ENCODE peak calls at places on chromosomes 7 and 10, in nine cellular contexts. I, A, J, K, S, W, T, Q and O are unnamed samples.

GRCh38 chr7:30556854-30557644 is 37.6 kb upstream of the GARS1 start:
- DNase-seq in I (peak), J (no peak), Q (no peak), A (no peak), T (no peak), K (no peak), S (no peak), W (peak), O (no peak)

GRCh38 chr7:103866919-103867318 is 122.5 kb downstream of the RELN start:
- DNase-seq in S (no peak), I (no peak), T (no peak), Q (no peak), K (no peak), W (no peak), A (no peak), J (no peak), O (no peak)

GRCh38 chr7:139876622-139877283 is 47.7 kb downstream of the TBXAS1 start:
- DNase-seq in S (no peak), W (no peak), A (no peak), T (no peak), I (peak), Q (no peak), J (no peak), K (no peak), O (no peak)

GRCh38 chr7:88566174-88566729 is 193.2 kb upstream of the ZNF804B start:
- DNase-seq in I (no peak), T (no peak), S (no peak), J (no peak), Q (no peak), K (no peak), A (no peak), W (no peak), O (no peak)

GRCh38 chr10:84352251-84352842 is 24.0 kb downstream of the CCSER2 start:
- DNase-seq in I (peak), J (peak), A (peak), S (peak), T (peak), W (no peak), Q (peak), K (peak), O (no peak)

GRCh38 chr7:95104739-95105138 is 197.3 kb downstream of the PPP1R9A start:
- DNase-seq in W (no peak), Q (peak), J (no peak), A (no peak), I (no peak), S (no peak), K (no peak), T (peak), O (peak)

GRCh38 chr10:8060010-8060703 is 5.7 kb downstream of the GATA3 start:
- DNase-seq in J (no peak), I (peak), S (peak), T (no peak), A (no peak), Q (no peak), K (no peak), W (no peak), O (no peak)

GRCh38 chr7:108001759-108002725 is 919 bp downstream of the LAMB1 start:
- DNase-seq in W (no peak), J (peak), I (peak), K (no peak), Q (no peak), A (no peak), T (no peak), S (no peak), O (peak)

GRCh38 chr7:106599343-106599698 is 61.6 kb downstream of the CCDC71L start:
- DNase-seq in Q (no peak), J (peak), W (no peak), K (no peak), T (no peak), I (no peak), A (no peak), S (no peak), O (no peak)

GRCh38 chr10:86192686-86193085 is 173.9 kb downstream of the GRID1 start:
- DNase-seq in T (no peak), Q (no peak), W (peak), A (no peak), I (no peak), K (no peak), S (no peak), J (no peak), O (no peak)

GRCh38 chr7:29038463-29038862 is 80.3 kb upstream of the TRIL start:
- DNase-seq in Q (no peak), S (no peak), I (no peak), T (no peak), J (no peak), A (no peak), K (no peak), W (no peak), O (no peak)

GRCh38 chr7:133789951-133790350 is 337.2 kb upstream of the LRGUK start:
- DNase-seq in Q (no peak), J (no peak), S (no peak), I (peak), T (no peak), K (no peak), W (no peak), A (no peak), O (no peak)

GRCh38 chr10:34808336-34808735 is 6.8 kb downstream of the PARD3 start:
- DNase-seq in W (no peak), T (no peak), J (no peak), S (no peak), A (no peak), K (no peak), Q (no peak), I (no peak), O (no peak)

GRCh38 chr10:26994743-26995142 is 105.6 kb downstream of the ANKRD26 start:
- DNase-seq in Q (no peak), W (no peak), T (no peak), I (no peak), K (no peak), J (no peak), S (no peak), A (no peak), O (no peak)

GRCh38 chr7:98878365-98879197 is at the start of gene TRRAP:
- DNase-seq in J (peak), S (peak), K (peak), Q (peak), T (no peak), I (peak), A (peak), W (peak), O (peak)

GRCh38 chr10:99375444-99375843 is 46.3 kb downstream of the CNNM1 start:
- DNase-seq in Q (no peak), K (no peak), I (no peak), W (no peak), J (no peak), S (no peak), A (no peak), T (no peak), O (no peak)

GRCh38 chr10:78176320-78177012 is 142.8 kb downstream of the RPS24 start:
- DNase-seq in J (no peak), I (no peak), A (no peak), T (no peak), W (no peak), S (no peak), K (no peak), Q (no peak), O (no peak)

GRCh38 chr10:11447571-11447970 is 163.9 kb downstream of the USP6NL start:
- DNase-seq in Q (no peak), W (no peak), I (no peak), K (no peak), A (no peak), J (no peak), S (no peak), T (no peak), O (no peak)

GRCh38 chr7:34430456-34430855 is 227.6 kb upstream of the NPSR1 start:
- DNase-seq in S (no peak), Q (no peak), K (peak), W (no peak), J (no peak), T (peak), I (peak), A (no peak), O (no peak)

GRCh38 chr10:106355450-106355849 is 809.1 kb downstream of the SORCS1 start:
- DNase-seq in K (no peak), Q (no peak), I (no peak), W (no peak), S (no peak), T (no peak), J (no peak), A (no peak), O (no peak)

GRCh38 chr7:32890010-32890552 is 1.5 kb downstream of the KBTBD2 start:
- DNase-seq in Q (no peak), T (no peak), S (no peak), W (no peak), I (peak), K (no peak), A (no peak), J (no peak), O (no peak)

GRCh38 chr7:44077681-44078091 is 4.6 kb downstream of the POLM start:
- DNase-seq in I (no peak), K (no peak), T (no peak), J (no peak), W (no peak), S (no peak), Q (no peak), A (peak), O (no peak)

DNA sequence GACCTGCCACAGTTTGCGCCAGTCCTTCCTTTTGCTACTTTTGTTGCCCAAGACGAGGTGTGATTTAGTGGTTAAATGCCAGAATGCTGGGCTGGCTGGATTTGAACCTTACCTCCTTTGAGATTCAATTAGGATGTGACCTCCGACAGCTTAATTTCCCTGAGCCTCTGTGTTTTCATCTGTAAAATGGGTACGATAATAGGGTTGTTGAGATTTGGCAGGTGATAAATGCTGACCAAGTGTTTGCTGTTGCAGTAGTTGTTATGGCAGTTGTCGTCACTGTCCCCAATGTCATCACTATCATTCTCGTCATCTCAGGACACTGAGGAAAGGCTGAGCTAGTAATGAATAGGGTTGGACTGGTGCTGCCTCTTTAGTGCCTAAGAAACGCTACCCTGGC is 61.1 kb downstream of the GRK5 start:
- DNase-seq in T (no peak), Q (no peak), I (no peak), S (no peak), W (no peak), J (no peak), A (no peak), K (no peak), O (no peak)
- H3K27ac ChIP-seq in T (no peak), Q (no peak), I (no peak), S (peak), W (no peak), J (peak), A (peak), K (no peak), O (no peak)

GRCh38 chr10:9877978-9878377 is 1139.7 kb upstream of the CELF2 start:
- DNase-seq in J (no peak), A (no peak), W (no peak), I (no peak), K (no peak), T (no peak), S (no peak), Q (no peak), O (no peak)
- TF ChIP-seq POLR2A in J (no peak), A (no peak), W (no peak), I (no peak), K (no peak), T (no peak), S (no peak), Q (no peak), O (no peak)

DNA sequence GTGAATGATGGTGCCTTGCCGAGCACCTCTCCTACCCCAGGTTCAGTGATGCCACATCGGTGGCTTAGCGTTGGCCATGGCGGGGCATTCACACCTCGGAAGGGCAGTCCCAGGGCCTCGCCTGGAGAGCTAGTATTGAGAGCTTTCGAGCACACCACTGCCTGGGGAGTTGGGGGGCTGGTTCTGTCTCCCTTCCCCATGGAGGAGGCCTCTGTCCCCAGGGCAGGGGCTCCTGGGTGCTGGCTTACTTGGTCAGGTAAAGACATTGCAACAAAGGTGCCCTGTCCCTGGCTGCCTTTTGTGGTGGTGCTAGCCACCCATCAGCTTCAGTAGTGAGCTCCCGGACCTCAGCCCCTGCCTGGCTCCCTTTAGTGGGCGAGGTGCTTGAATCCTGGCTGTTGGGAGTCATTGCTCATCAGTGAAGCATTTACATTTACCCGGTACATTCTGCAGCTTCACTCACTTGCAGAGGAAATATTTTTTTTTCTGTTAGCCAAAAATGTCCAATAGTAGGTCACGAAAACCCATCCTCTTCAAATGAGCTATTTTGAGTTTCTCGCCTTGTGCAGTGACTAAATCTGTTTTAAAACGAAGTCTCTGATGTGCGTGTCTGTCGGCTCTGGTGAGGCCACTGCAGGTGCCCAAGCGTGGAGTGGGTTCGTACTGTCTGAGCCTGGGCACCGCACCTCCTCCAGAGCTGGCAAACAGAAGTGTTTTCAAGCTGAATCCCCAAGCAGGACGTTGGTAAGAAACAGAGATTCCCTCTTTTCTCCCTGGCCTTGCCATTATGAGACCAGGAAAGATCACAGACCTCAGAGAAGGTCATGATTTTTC is 95.5 kb downstream of the INPP5A start:
- DNase-seq in Q (no peak), W (peak), I (peak), K (no peak), A (no peak), T (no peak), S (no peak), J (no peak), O (peak)
- H3K27ac ChIP-seq in Q (no peak), W (peak), I (no peak), K (no peak), A (peak), T (no peak), S (peak), J (peak), O (peak)

DNA sequence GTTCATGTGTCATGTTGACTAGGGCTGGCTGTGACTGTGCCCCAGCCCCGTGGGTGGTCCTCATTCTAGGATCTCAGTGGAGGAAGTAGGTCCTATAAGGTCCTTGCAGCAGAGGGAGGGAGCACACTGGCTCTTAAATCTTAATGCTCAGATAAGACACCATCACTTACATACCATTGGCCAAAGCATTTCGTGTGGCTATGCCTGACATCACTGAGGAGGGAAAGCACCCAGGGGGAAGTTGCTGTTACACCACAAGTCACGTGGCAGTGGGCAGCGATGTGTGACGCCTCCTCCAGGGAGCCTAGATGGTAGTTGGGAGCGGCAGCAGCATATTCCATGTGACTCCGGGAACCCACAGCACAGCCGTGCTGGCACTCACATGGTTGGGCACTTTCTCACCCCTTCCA is 224.7 kb upstream of the SH2B2 start:
- DNase-seq in K (no peak), W (no peak), A (no peak), J (no peak), Q (peak), S (peak), I (peak), T (no peak), O (no peak)
- TF ChIP-seq POLR2A in K (no peak), W (no peak), A (no peak), J (no peak), Q (no peak), S (no peak), I (no peak), T (no peak), O (no peak)

GRCh38 chr10:80144302-80145131 is 12.0 kb downstream of the PLAC9 start:
- DNase-seq in A (no peak), Q (no peak), S (peak), J (peak), K (peak), I (no peak), W (no peak), T (peak), O (no peak)
- H3K27ac ChIP-seq in A (no peak), Q (no peak), S (peak), J (peak), K (peak), I (no peak), W (peak), T (no peak), O (peak)

GRCh38 chr7:151632750-151633515 is 113.2 kb upstream of the RHEB start:
- DNase-seq in J (peak), I (peak), Q (peak), K (no peak), A (peak), S (peak), W (peak), T (no peak), O (peak)
- TF ChIP-seq POLR2A in J (peak), I (no peak), Q (no peak), K (no peak), A (no peak), S (peak), W (no peak), T (no peak), O (no peak)

GRCh38 chr7:130196476-130196875 is 8.7 kb downstream of the TMEM209 start:
- DNase-seq in K (no peak), I (no peak), Q (no peak), T (no peak), J (no peak), W (no peak), A (no peak), S (no peak), O (no peak)

GRCh38 chr7:130195396-130195795 is 9.8 kb downstream of the TMEM209 start:
- DNase-seq in I (no peak), K (no peak), S (no peak), J (no peak), T (no peak), Q (no peak), W (no peak), A (no peak), O (no peak)

GRCh38 chr7:130191791-130192190 is 13.4 kb downstream of the TMEM209 start:
- DNase-seq in Q (no peak), S (no peak), A (no peak), K (no peak), T (no peak), I (no peak), J (no peak), W (no peak), O (no peak)

GRCh38 chr7:130201796-130202195 is 3.4 kb downstream of the TMEM209 start:
- DNase-seq in A (no peak), J (peak), W (no peak), I (no peak), K (no peak), S (no peak), Q (peak), T (no peak), O (no peak)

DNA sequence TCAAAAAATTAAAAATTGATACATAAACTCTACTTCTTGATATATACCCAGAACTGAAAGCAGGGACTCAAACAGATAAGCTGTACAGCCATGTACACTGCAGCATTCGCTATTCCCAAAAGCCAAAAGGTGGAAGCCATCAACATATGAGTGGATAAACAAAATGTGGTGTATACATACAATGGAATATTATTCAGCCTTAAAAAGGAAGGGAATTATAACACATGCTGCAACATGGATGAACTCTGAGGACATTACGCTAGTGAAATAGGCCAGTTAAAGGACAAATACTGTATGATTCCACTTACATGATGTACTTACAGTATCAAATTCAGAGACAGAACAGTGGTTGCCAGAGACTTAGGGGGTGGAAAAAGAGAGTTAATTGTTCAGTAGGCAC is 8.1 kb downstream of the TMEM209 start:
- DNase-seq in K (no peak), S (no peak), W (no peak), Q (no peak), J (no peak), A (no peak), I (no peak), T (no peak), O (no peak)
- H3K27ac ChIP-seq in K (no peak), S (no peak), W (no peak), Q (peak), J (no peak), A (no peak), I (no peak), T (no peak), O (no peak)

DNA sequence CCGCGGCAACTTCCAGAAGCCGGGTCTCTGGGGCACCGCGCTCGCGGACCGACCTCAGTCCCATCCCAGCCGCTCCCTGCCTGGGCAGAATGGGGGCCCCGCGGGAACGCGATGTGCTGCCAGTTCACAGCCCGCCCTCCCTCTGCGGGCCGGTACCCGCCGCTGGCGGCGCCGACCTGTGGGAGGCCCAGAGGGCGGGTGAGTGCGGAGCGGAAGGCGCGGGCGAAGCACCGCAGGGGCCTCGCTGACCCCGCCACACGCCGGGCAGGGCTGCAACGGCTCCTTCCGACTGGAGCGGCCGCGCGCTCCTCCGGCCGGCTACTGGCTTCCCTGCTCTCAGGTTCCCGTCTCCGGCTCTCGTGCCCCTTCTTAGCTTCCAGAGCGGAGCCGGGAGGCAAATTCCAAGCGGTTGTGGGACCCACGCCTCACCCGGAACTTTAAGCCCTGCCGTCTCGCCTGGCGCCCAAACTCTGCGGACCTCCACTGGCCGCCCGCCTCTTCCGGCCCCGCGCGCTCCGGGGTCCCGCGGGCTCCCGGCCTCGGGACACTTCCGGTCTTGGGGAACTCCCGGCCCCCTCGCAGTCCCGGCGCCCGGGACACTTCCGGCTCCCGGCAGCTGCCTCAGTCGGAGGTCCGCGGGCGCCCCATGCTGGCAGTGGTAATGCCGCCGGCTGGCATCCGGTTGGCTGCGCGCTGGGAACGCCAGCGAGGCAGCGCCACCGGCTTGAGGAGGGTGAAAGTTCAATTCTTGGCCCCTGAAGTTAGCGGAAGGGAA is at the start of gene CYREN:
- DNase-seq in W (peak), T (peak), A (peak), K (peak), S (peak), J (peak), I (peak), Q (peak), O (peak)
- TF ChIP-seq POLR2A in W (no peak), T (peak), A (no peak), K (peak), S (peak), J (peak), I (peak), Q (peak), O (peak)

GRCh38 chr10:32941357-32941756 is 16.7 kb downstream of the ITGB1 start:
- DNase-seq in A (no peak), S (no peak), T (no peak), J (no peak), W (no peak), K (no peak), Q (no peak), I (no peak), O (no peak)
- H3K27ac ChIP-seq in A (peak), S (no peak), T (no peak), J (peak), W (no peak), K (peak), Q (no peak), I (peak), O (peak)